ENCODE peak calls at places on chromosomes 4 and X, in four cellular contexts. One of them, this sample, is unnamed.
A peak's percentile ranks its signal among the peaks of the same experiment; 100 is the strongest.

GRCh38 chrX:154546354-154547244 is at the start of gene G6PD:
- DNase-seq in tibial nerve: peak; percentile 43
- DNase-seq in breast epithelium: no peak
- DNase-seq in keratinocyte: no peak
- DNase-seq in this sample: no peak

GRCh38 chrX:143788265-143788664 is 67.7 kb upstream of the SPANXN2 start:
- DNase-seq in tibial nerve: no peak
- DNase-seq in breast epithelium: no peak
- DNase-seq in keratinocyte: no peak
- DNase-seq in this sample: no peak

GRCh38 chr4:100022792-100023222 is 72.7 kb upstream of the H2AZ1 start:
- DNase-seq in breast epithelium: no peak
- DNase-seq in tibial nerve: no peak
- DNase-seq in keratinocyte: no peak
- DNase-seq in this sample: no peak

GRCh38 chr4:40976343-40976742 is 226.6 kb downstream of the NSUN7 start:
- DNase-seq in breast epithelium: no peak
- DNase-seq in keratinocyte: no peak
- DNase-seq in tibial nerve: peak; percentile 74
- DNase-seq in this sample: no peak

GRCh38 chr4:5524451-5524850 is 183.9 kb downstream of the EVC2 start:
- DNase-seq in tibial nerve: no peak
- DNase-seq in keratinocyte: no peak
- DNase-seq in breast epithelium: peak; percentile 81
- DNase-seq in this sample: no peak

GRCh38 chrX:40327085-40327484 is 229.3 kb upstream of the BCOR start:
- DNase-seq in breast epithelium: no peak
- DNase-seq in keratinocyte: no peak
- DNase-seq in tibial nerve: no peak
- DNase-seq in this sample: no peak

GRCh38 chrX:153900806-153901752 is 3.4 kb upstream of the AVPR2 start:
- DNase-seq in breast epithelium: peak; percentile 32
- DNase-seq in keratinocyte: peak; percentile 60
- DNase-seq in tibial nerve: peak; percentile 28
- DNase-seq in this sample: no peak

GRCh38 chr4:25913056-25913850 is 767 bp upstream of the SMIM20 start:
- DNase-seq in tibial nerve: peak; percentile 25
- DNase-seq in keratinocyte: no peak
- DNase-seq in breast epithelium: no peak
- DNase-seq in this sample: no peak

GRCh38 chr4:165207431-165208321 is at the start of gene KLHL2:
- DNase-seq in keratinocyte: no peak
- DNase-seq in tibial nerve: peak; percentile 43
- DNase-seq in breast epithelium: peak; percentile 65
- DNase-seq in this sample: peak; percentile 86

GRCh38 chr4:144402999-144403398 is 243.0 kb upstream of the HHIP start:
- DNase-seq in keratinocyte: no peak
- DNase-seq in tibial nerve: no peak
- DNase-seq in breast epithelium: no peak
- DNase-seq in this sample: no peak

GRCh38 chrX:152632445-152633097 is 5.1 kb upstream of the GABRQ start:
- DNase-seq in keratinocyte: no peak
- DNase-seq in breast epithelium: peak; percentile 20
- DNase-seq in tibial nerve: peak; percentile 78
- DNase-seq in this sample: peak; percentile 67

GRCh38 chrX:37959212-37960021 is 46.9 kb upstream of the SYTL5 start:
- DNase-seq in keratinocyte: no peak
- DNase-seq in breast epithelium: no peak
- DNase-seq in tibial nerve: no peak
- DNase-seq in this sample: no peak

GRCh38 chr4:182807841-182808548 is 109.2 kb downstream of the DCTD start:
- DNase-seq in keratinocyte: no peak
- DNase-seq in tibial nerve: no peak
- DNase-seq in breast epithelium: no peak
- DNase-seq in this sample: no peak

GRCh38 chr4:8860892-8861575 is 10.6 kb downstream of the HMX1 start:
- DNase-seq in breast epithelium: no peak
- DNase-seq in keratinocyte: no peak
- DNase-seq in tibial nerve: no peak
- DNase-seq in this sample: no peak

GRCh38 chr4:151429957-151430548 is 21.1 kb downstream of the FHIP1A start:
- DNase-seq in keratinocyte: no peak
- DNase-seq in breast epithelium: no peak
- DNase-seq in tibial nerve: no peak
- DNase-seq in this sample: no peak

GRCh38 chr4:776743-777441 is 49.0 kb downstream of the CPLX1 start:
- DNase-seq in keratinocyte: no peak
- DNase-seq in tibial nerve: no peak
- DNase-seq in breast epithelium: no peak
- DNase-seq in this sample: no peak

GRCh38 chrX:39969099-39969825 is 128.5 kb downstream of the BCOR start:
- DNase-seq in keratinocyte: no peak
- DNase-seq in tibial nerve: no peak
- DNase-seq in breast epithelium: no peak
- DNase-seq in this sample: no peak

GRCh38 chrX:43707812-43708548 is 51.9 kb downstream of the MAOA start:
- DNase-seq in tibial nerve: peak; percentile 59
- DNase-seq in keratinocyte: no peak
- DNase-seq in breast epithelium: peak; percentile 24
- DNase-seq in this sample: no peak

GRCh38 chr4:166042510-166043055 is 169.5 kb downstream of the TLL1 start:
- DNase-seq in keratinocyte: no peak
- DNase-seq in breast epithelium: peak; percentile 20
- DNase-seq in tibial nerve: no peak
- DNase-seq in this sample: no peak

GRCh38 chr4:30056016-30056415 is 664.2 kb upstream of the PCDH7 start:
- DNase-seq in tibial nerve: no peak
- DNase-seq in breast epithelium: no peak
- DNase-seq in keratinocyte: no peak
- DNase-seq in this sample: no peak

GRCh38 chr4:107153228-107153627 is 117.1 kb upstream of the DKK2 start:
- DNase-seq in tibial nerve: no peak
- DNase-seq in breast epithelium: no peak
- DNase-seq in keratinocyte: no peak
- DNase-seq in this sample: no peak

GRCh38 chr4:8098506-8098905 is 60.1 kb downstream of the ABLIM2 start:
- DNase-seq in tibial nerve: no peak
- DNase-seq in keratinocyte: no peak
- DNase-seq in breast epithelium: no peak
- DNase-seq in this sample: no peak

GRCh38 chr4:80036949-80037348 is 36.1 kb downstream of the ANTXR2 start:
- DNase-seq in tibial nerve: no peak
- DNase-seq in keratinocyte: no peak
- DNase-seq in breast epithelium: no peak
- DNase-seq in this sample: no peak

GRCh38 chr4:6568689-6569332 is 6.2 kb upstream of the MAN2B2 start:
- DNase-seq in tibial nerve: no peak
- DNase-seq in keratinocyte: no peak
- DNase-seq in breast epithelium: no peak
- DNase-seq in this sample: no peak

GRCh38 chrX:80879916-80880315 is 70.2 kb upstream of the BRWD3 start:
- DNase-seq in tibial nerve: no peak
- DNase-seq in breast epithelium: no peak
- DNase-seq in keratinocyte: no peak
- DNase-seq in this sample: no peak

GRCh38 chr4:182240161-182241130 is 2.8 kb upstream of the TENM3 start:
- DNase-seq in tibial nerve: no peak
- DNase-seq in keratinocyte: peak; percentile 57
- DNase-seq in breast epithelium: no peak
- DNase-seq in this sample: no peak

GRCh38 chr4:141636771-141637460 is 533 bp downstream of the IL15 start:
- DNase-seq in breast epithelium: peak; percentile 17
- DNase-seq in keratinocyte: no peak
- DNase-seq in tibial nerve: no peak
- DNase-seq in this sample: peak; percentile 73

GRCh38 chr4:89338206-89338605 is 30.6 kb upstream of the GPRIN3 start:
- DNase-seq in breast epithelium: no peak
- DNase-seq in keratinocyte: no peak
- DNase-seq in tibial nerve: no peak
- DNase-seq in this sample: no peak

GRCh38 chr4:75723117-75723801 is 1.1 kb upstream of the USO1 start:
- DNase-seq in tibial nerve: no peak
- DNase-seq in breast epithelium: no peak
- DNase-seq in keratinocyte: peak; percentile 40
- DNase-seq in this sample: no peak

GRCh38 chr4:156733582-156733981 is 238.0 kb downstream of the PDGFC start:
- DNase-seq in breast epithelium: no peak
- DNase-seq in tibial nerve: no peak
- DNase-seq in keratinocyte: no peak
- DNase-seq in this sample: no peak

GRCh38 chr4:36292551-36293188 is 11.3 kb downstream of the DTHD1 start:
- DNase-seq in tibial nerve: no peak
- DNase-seq in keratinocyte: no peak
- DNase-seq in breast epithelium: no peak
- DNase-seq in this sample: no peak

GRCh38 chrX:70029790-70030189 is 19.9 kb downstream of the AWAT2 start:
- DNase-seq in breast epithelium: no peak
- DNase-seq in keratinocyte: no peak
- DNase-seq in tibial nerve: no peak
- DNase-seq in this sample: no peak

GRCh38 chrX:115539841-115540240 is 21.1 kb upstream of the PLS3 start:
- DNase-seq in breast epithelium: no peak
- DNase-seq in tibial nerve: no peak
- DNase-seq in keratinocyte: no peak
- DNase-seq in this sample: no peak

GRCh38 chr4:36088542-36088941 is 155.8 kb downstream of the ARAP2 start:
- DNase-seq in tibial nerve: no peak
- DNase-seq in keratinocyte: no peak
- DNase-seq in breast epithelium: no peak
- DNase-seq in this sample: no peak

GRCh38 chrX:41308884-41309655 is 24.9 kb upstream of the DDX3X start:
- DNase-seq in breast epithelium: no peak
- DNase-seq in keratinocyte: no peak
- DNase-seq in tibial nerve: no peak
- DNase-seq in this sample: no peak

GRCh38 chr4:32569844-32570243 is 1849.7 kb downstream of the PCDH7 start:
- DNase-seq in tibial nerve: no peak
- DNase-seq in keratinocyte: no peak
- DNase-seq in breast epithelium: no peak
- DNase-seq in this sample: no peak

GRCh38 chr4:71827811-71828210 is 43.9 kb upstream of the GC start:
- DNase-seq in keratinocyte: no peak
- DNase-seq in breast epithelium: no peak
- DNase-seq in tibial nerve: no peak
- DNase-seq in this sample: no peak

GRCh38 chr4:56907489-56908205 is at the start of gene REST:
- DNase-seq in breast epithelium: peak; percentile 56
- DNase-seq in tibial nerve: peak; percentile 62
- DNase-seq in keratinocyte: no peak
- DNase-seq in this sample: peak; percentile 88
- H3K4me3 ChIP-seq in breast epithelium: peak within 1 kb of the TSS; percentile 97
- H3K4me3 ChIP-seq in tibial nerve: peak within 1 kb of the TSS; percentile 95
- H3K4me3 ChIP-seq in keratinocyte: peak within 1 kb of the TSS; percentile 79
- H3K4me3 ChIP-seq in this sample: peak within 1 kb of the TSS; percentile 94

GRCh38 chrX:36787787-36788186 is 220.4 kb upstream of the FAM47C start:
- DNase-seq in keratinocyte: no peak
- DNase-seq in breast epithelium: no peak
- DNase-seq in tibial nerve: no peak
- DNase-seq in this sample: no peak
- TF ChIP-seq CTCF in keratinocyte: no peak
- TF ChIP-seq CTCF in breast epithelium: no peak
- TF ChIP-seq CTCF in tibial nerve: no peak
- TF ChIP-seq CTCF in this sample: no peak

DNA sequence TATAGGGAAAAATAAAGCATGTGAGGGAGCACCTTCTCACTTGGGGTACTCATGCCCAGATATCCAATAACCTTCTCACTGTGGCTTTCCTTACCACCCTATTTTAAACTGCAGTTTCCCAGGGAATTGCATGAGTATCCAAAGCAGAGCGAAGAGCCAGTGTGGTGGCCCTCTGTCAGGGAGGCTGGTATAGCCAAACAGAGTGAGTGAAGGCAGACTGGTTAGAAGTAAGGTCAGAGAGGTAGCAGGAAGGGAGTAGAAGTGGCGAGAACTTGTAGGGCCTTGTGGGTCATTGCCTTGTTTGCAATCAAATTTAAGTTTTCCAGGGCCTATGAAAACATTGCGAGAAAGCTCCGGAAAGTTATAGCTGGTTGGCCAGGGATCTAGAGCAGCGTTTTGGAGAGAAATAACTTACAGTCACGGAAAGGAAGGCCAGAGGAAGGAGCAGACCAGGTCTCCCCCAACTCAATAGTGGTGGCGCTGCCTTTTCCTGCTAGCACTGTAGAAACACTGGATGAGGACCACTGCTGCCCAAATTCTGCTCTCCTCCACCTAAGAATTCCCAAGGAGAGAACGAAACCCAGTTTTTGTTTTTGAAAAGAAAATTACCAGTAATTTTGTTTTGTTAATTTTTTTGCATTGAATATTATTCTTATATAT is 77.2 kb downstream of the PDLIM5 start:
- DNase-seq in breast epithelium: no peak
- DNase-seq in keratinocyte: no peak
- DNase-seq in tibial nerve: no peak
- DNase-seq in this sample: no peak
- H3K4me1 ChIP-seq in breast epithelium: no peaks in the 10 kb centered on the region
- H3K4me1 ChIP-seq in keratinocyte: peaks cover 29% of the 10 kb centered on the region
- H3K4me1 ChIP-seq in tibial nerve: peaks cover 9% of the 10 kb centered on the region
- H3K4me1 ChIP-seq in this sample: peaks cover 71% of the 10 kb centered on the region

GRCh38 chr4:183959349-183959748 is 54.2 kb downstream of the STOX2 start:
- DNase-seq in keratinocyte: no peak
- DNase-seq in tibial nerve: no peak
- DNase-seq in breast epithelium: no peak
- DNase-seq in this sample: no peak

GRCh38 chr4:183960912-183961569 is 55.9 kb downstream of the STOX2 start:
- DNase-seq in breast epithelium: no peak
- DNase-seq in tibial nerve: no peak
- DNase-seq in keratinocyte: no peak
- DNase-seq in this sample: no peak

GRCh38 chr4:183960021-183960420 is 54.9 kb downstream of the STOX2 start:
- DNase-seq in tibial nerve: peak; percentile 76
- DNase-seq in keratinocyte: no peak
- DNase-seq in breast epithelium: peak; percentile 63
- DNase-seq in this sample: no peak

GRCh38 chr4:183962413-183962812 is 57.3 kb downstream of the STOX2 start:
- DNase-seq in tibial nerve: no peak
- DNase-seq in keratinocyte: no peak
- DNase-seq in breast epithelium: no peak
- DNase-seq in this sample: no peak

DNA sequence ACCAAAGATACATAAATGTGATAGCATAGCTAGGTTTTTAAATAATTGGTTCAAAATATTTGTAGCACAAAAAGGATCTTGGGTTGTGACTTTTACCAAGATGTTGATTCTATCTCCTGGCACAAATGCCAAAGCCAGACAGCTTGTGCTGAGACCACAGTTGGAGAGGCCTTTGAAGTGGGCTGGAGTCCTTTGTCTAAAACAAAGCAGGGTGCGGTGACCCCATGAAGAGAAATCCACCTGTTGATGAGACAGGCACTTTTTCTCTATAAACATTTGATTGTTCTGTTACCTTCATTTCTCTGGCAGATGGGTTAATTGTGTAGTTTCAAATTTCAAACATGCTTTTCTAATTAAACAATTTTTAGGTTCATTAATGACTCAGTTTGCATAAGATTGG is 56.7 kb downstream of the STOX2 start:
- DNase-seq in breast epithelium: no peak
- DNase-seq in keratinocyte: no peak
- DNase-seq in tibial nerve: no peak
- DNase-seq in this sample: no peak
- H3K4me3 ChIP-seq in breast epithelium: no peak overlapping the region
- H3K4me3 ChIP-seq in keratinocyte: no peak overlapping the region
- H3K4me3 ChIP-seq in tibial nerve: no peak overlapping the region
- H3K4me3 ChIP-seq in this sample: no peak overlapping the region

This sample was measured in ascending aorta.